ENCODE peak calls at places on chromosomes 3 and 15, in five cellular contexts. E is NT2/D1, M is HEK293T, K is HepG2, L is GM12878. U is an unnamed sample.

GRCh38 chr3:23113455-23114171 is 89.5 kb upstream of the UBE2E2 start:
- DNase-seq in E (no peak), M (no peak), K (no peak), L (no peak), U (no peak)

GRCh38 chr3:131819656-131820055 is 215.2 kb downstream of the CPNE4 start:
- DNase-seq in E (no peak), M (no peak), K (no peak), L (no peak), U (no peak)

GRCh38 chr3:106333911-106334618 is 465.3 kb upstream of the CBLB start:
- DNase-seq in E (no peak), M (no peak), K (no peak), L (no peak), U (no peak)

GRCh38 chr3:50370594-50370993 is 11.3 kb upstream of the TMEM115 start:
- DNase-seq in E (no peak), M (peak), K (no peak), L (no peak), U (no peak)

GRCh38 chr3:33718595-33718907 is 497 bp upstream of the CLASP2 start:
- DNase-seq in E (no peak), M (no peak), K (no peak), L (no peak), U (no peak)

GRCh38 chr15:27589260-27589659 is 509.9 kb downstream of the OCA2 start:
- DNase-seq in E (no peak), M (no peak), K (no peak), L (no peak), U (no peak)

GRCh38 chr3:107431048-107431297 is 53.7 kb downstream of the CCDC54 start:
- DNase-seq in E (no peak), M (no peak), K (no peak), L (no peak), U (no peak)

GRCh38 chr3:24538891-24539290 is 44.2 kb upstream of the THRB start:
- DNase-seq in E (no peak), M (no peak), K (no peak), L (no peak), U (no peak)

GRCh38 chr15:25054329-25054728 is 99.5 kb downstream of the SNRPN start:
- DNase-seq in E (no peak), M (no peak), K (no peak), L (no peak), U (no peak)

GRCh38 chr3:127747751-127748521 is 74.4 kb downstream of the MGLL start:
- DNase-seq in E (no peak), M (no peak), K (no peak), L (no peak), U (no peak)

GRCh38 chr15:34514251-34514760 is 69.1 kb downstream of the GOLGA8B start:
- DNase-seq in E (no peak), M (peak), K (no peak), L (no peak), U (peak)

GRCh38 chr3:152941825-152942224 is 106.9 kb downstream of the P2RY1 start:
- DNase-seq in E (no peak), M (no peak), K (no peak), L (no peak), U (no peak)

GRCh38 chr15:25249236-25250010 is 189.4 kb downstream of the UBE3A start:
- DNase-seq in E (no peak), M (no peak), K (no peak), L (no peak), U (peak)

GRCh38 chr3:122094693-122095092 is 39.5 kb downstream of the CD86 start:
- DNase-seq in E (no peak), M (no peak), K (no peak), L (no peak), U (no peak)

GRCh38 chr3:127473244-127474024 is 117.1 kb downstream of the TPRA1 start:
- DNase-seq in E (peak), M (peak), K (peak), L (no peak), U (peak)

GRCh38 chr3:105177558-105177957 is 189.2 kb upstream of the ALCAM start:
- DNase-seq in E (no peak), M (no peak), K (no peak), L (no peak), U (no peak)
- TF ChIP-seq SUZ12 in E (no peak), M (no peak), K (no peak), L (no peak), U (no peak)

DNA sequence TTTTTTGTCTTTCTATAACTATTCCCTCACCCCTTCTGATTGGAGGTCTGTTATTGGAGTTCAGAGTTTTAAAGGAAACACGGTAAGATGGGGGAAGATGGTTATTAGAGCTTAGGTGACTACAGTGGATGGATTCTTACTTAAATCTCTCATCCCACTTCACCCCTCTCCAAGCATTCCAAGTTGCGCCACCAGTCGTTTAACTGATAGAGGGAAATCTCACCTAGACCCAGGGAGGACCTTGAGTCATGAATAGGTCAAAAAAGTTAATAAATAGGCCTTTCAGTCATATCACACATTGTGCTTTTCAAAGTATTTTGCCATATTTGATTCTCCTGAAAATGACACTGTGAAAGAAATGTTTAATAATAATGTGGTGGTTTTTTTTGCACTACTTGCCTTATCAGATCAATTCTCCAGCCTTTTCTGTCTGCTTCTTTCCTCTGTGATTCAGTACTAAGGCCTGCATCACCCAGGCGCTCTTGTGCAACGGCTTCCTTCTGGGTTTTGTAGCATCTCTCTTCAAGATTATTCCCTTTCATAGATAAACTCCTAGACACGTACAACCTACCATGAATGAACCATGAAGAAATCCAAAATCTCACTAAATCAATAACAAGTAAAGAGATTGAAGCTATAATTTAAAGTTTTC is 100.4 kb upstream of the TGFBR2 start:
- DNase-seq in E (no peak), M (no peak), K (no peak), L (no peak), U (no peak)
- TF ChIP-seq SUZ12 in E (no peak), M (no peak), K (no peak), L (no peak), U (no peak)

GRCh38 chr15:67999320-68000100 is 54.6 kb upstream of the PIAS1 start:
- DNase-seq in E (no peak), M (no peak), K (no peak), L (no peak), U (no peak)
- TF ChIP-seq SUZ12 in E (no peak), M (no peak), K (no peak), L (no peak), U (no peak)

DNA sequence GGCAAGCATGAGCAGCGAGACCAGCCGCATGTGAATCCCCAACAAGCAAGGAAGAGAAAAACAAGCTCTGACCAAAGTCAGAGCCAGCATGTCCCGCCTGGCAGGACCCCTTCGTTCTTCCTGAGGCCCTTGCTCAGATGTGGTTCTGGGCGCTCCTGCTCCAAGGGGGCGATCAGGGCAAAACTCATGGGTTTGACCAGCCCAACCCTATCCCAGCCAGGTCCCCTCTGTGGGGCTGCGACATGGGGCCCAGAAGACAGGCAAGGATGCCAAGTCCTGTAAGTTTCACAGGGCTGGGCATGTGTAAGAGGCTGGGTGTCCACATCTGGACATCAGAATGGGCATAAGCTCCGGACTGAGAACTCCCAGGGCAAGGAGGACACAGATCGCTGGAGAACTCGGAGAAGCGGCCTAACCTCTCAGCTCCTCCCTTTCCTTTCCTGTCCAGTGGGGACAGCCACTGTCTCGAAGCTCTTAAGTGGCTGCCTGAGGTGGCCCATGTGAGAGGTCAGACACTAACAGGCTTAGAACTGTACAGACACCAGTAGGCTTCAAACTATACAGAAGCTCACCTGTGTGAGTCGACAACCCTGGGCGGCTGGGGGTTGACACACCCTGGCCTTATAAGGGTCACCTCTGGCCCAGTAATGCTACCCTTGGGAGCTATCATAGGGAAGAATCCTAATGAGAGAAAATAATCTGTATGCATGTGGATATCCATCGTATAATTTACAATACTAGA is 48.9 kb downstream of the XXYLT1 start:
- DNase-seq in E (no peak), M (no peak), K (no peak), L (no peak), U (no peak)
- TF ChIP-seq SUZ12 in E (no peak), M (no peak), K (no peak), L (no peak), U (no peak)

GRCh38 chr3:73255609-73256029 is 194.2 kb downstream of the EBLN2 start:
- DNase-seq in E (no peak), M (peak), K (no peak), L (no peak), U (no peak)
- TF ChIP-seq SUZ12 in E (no peak), M (no peak), K (no peak), L (no peak), U (no peak)

GRCh38 chr3:62246985-62247384 is 126.4 kb downstream of the FEZF2 start:
- DNase-seq in E (no peak), M (no peak), K (no peak), L (no peak), U (no peak)

GRCh38 chr3:62249855-62250543 is 123.4 kb downstream of the FEZF2 start:
- DNase-seq in E (no peak), M (no peak), K (no peak), L (no peak), U (no peak)

GRCh38 chr3:62248831-62249776 is 124.2 kb downstream of the FEZF2 start:
- DNase-seq in E (no peak), M (no peak), K (no peak), L (no peak), U (no peak)

GRCh38 chr3:62255758-62256157 is 117.6 kb downstream of the FEZF2 start:
- DNase-seq in E (no peak), M (no peak), K (no peak), L (no peak), U (no peak)

GRCh38 chr3:62252614-62253147 is 120.7 kb downstream of the FEZF2 start:
- DNase-seq in E (no peak), M (no peak), K (no peak), L (no peak), U (no peak)
- TF ChIP-seq SUZ12 in E (no peak), M (no peak), K (no peak), L (no peak), U (no peak)

U was measured in H1.